ENCODE peak calls at places on chromosome 16, in ten cellular contexts. J, H, T, S, Q, G, Z, O, E and X are unnamed samples.

GRCh38 chr16:67967183-67967955 is 1.1 kb downstream of the SLC12A4 start:
- DNase-seq in J (no peak), H (no peak), T (no peak), S (no peak), Q (no peak), G (peak; percentile 33), Z (peak; percentile 24), O (no peak), E (no peak), X (no peak)

GRCh38 chr16:88455610-88456355 is 2.7 kb downstream of the ZFPM1 start:
- DNase-seq in J (peak; percentile 53), H (peak; percentile 65), T (no peak), S (peak; percentile 38), Q (peak; percentile 80), G (peak; percentile 73), Z (no peak), O (no peak), E (peak; percentile 44), X (peak; percentile 49)

GRCh38 chr16:1002399-1003161 is 21.0 kb downstream of the SOX8 start:
- DNase-seq in J (no peak), H (peak; percentile 59), T (no peak), S (peak; percentile 85), Q (peak; percentile 80), G (peak; percentile 82), Z (no peak), O (no peak), E (peak; percentile 98), X (peak; percentile 63)

GRCh38 chr16:23510154-23510914 is at the start of gene GGA2:
- DNase-seq in J (peak; percentile 91), H (peak; percentile 74), T (peak; percentile 57), S (peak; percentile 79), Q (peak; percentile 56), G (peak; percentile 74), Z (peak; percentile 80), O (peak; percentile 71), E (peak; percentile 61), X (peak; percentile 88)

GRCh38 chr16:10971560-10971961 is 27.2 kb downstream of the CLEC16A start:
- DNase-seq in J (no peak), H (no peak), T (peak; percentile 22), S (peak; percentile 93), Q (no peak), G (peak; percentile 83), Z (peak; percentile 70), O (peak; percentile 12), E (peak; percentile 85), X (no peak)

GRCh38 chr16:89089142-89089541 is 4.5 kb upstream of the ACSF3 start:
- DNase-seq in J (no peak), H (no peak), T (no peak), S (no peak), Q (no peak), G (no peak), Z (no peak), O (no peak), E (no peak), X (no peak)

GRCh38 chr16:31134625-31135534 is 647 bp downstream of the PRSS8 start:
- DNase-seq in J (no peak), H (no peak), T (peak; percentile 39), S (no peak), Q (no peak), G (no peak), Z (no peak), O (no peak), E (no peak), X (peak; percentile 78)

GRCh38 chr16:78372302-78372701 is 272.8 kb downstream of the WWOX start:
- DNase-seq in J (no peak), H (no peak), T (no peak), S (no peak), Q (no peak), G (no peak), Z (no peak), O (no peak), E (no peak), X (no peak)

GRCh38 chr16:64892843-64893242 is 229.0 kb downstream of the CDH11 start:
- DNase-seq in J (no peak), H (no peak), T (no peak), S (peak; percentile 82), Q (no peak), G (peak; percentile 89), Z (no peak), O (no peak), E (peak; percentile 53), X (no peak)

GRCh38 chr16:83689385-83689831 is 118.4 kb upstream of the HSBP1 start:
- DNase-seq in J (no peak), H (no peak), T (no peak), S (peak; percentile 59), Q (no peak), G (peak; percentile 95), Z (peak; percentile 14), O (no peak), E (peak; percentile 98), X (no peak)

GRCh38 chr16:1184980-1185379 is 32.1 kb downstream of the CACNA1H start:
- DNase-seq in J (no peak), H (no peak), T (no peak), S (no peak), Q (no peak), G (no peak), Z (no peak), O (no peak), E (no peak), X (no peak)

GRCh38 chr16:72996291-72997062 is 51.5 kb downstream of the ZFHX3 start:
- DNase-seq in J (no peak), H (no peak), T (no peak), S (no peak), Q (no peak), G (no peak), Z (no peak), O (no peak), E (no peak), X (peak; percentile 75)

GRCh38 chr16:626787-627457 is 3.9 kb upstream of the WFIKKN1 start:
- DNase-seq in J (peak; percentile 86), H (no peak), T (no peak), S (peak; percentile 95), Q (no peak), G (peak; percentile 97), Z (no peak), O (no peak), E (peak; percentile 99), X (no peak)

GRCh38 chr16:68732068-68732680 is 4.9 kb upstream of the CDH1 start:
- DNase-seq in J (peak; percentile 63), H (no peak), T (peak; percentile 42), S (no peak), Q (no peak), G (no peak), Z (no peak), O (no peak), E (peak; percentile 77), X (peak; percentile 93)

GRCh38 chr16:70250748-70251650 is 741 bp downstream of the EXOSC6 start:
- DNase-seq in J (peak; percentile 63), H (no peak), T (no peak), S (peak; percentile 43), Q (no peak), G (peak; percentile 69), Z (no peak), O (no peak), E (no peak), X (peak; percentile 52)

GRCh38 chr16:70660672-70661350 is 14.5 kb downstream of the IL34 start:
- DNase-seq in J (peak; percentile 46), H (no peak), T (no peak), S (no peak), Q (no peak), G (no peak), Z (no peak), O (no peak), E (peak; percentile 74), X (no peak)

GRCh38 chr16:25210758-25211157 is 6.0 kb upstream of the AQP8 start:
- DNase-seq in J (no peak), H (no peak), T (no peak), S (no peak), Q (no peak), G (peak; percentile 90), Z (no peak), O (no peak), E (peak; percentile 92), X (no peak)

GRCh38 chr16:88023786-88024185 is 72.6 kb downstream of the BANP start:
- DNase-seq in J (peak; percentile 37), H (no peak), T (no peak), S (no peak), Q (no peak), G (no peak), Z (no peak), O (no peak), E (no peak), X (no peak)

GRCh38 chr16:11994187-11995119 is 17.9 kb downstream of the SNX29 start:
- DNase-seq in J (no peak), H (no peak), T (no peak), S (no peak), Q (no peak), G (peak; percentile 18), Z (peak; percentile 54), O (peak; percentile 45), E (peak; percentile 29), X (no peak)

GRCh38 chr16:48523415-48524204 is 86.4 kb downstream of the N4BP1 start:
- DNase-seq in J (no peak), H (no peak), T (no peak), S (no peak), Q (no peak), G (no peak), Z (no peak), O (no peak), E (no peak), X (no peak)

GRCh38 chr16:50263060-50263909 is 3.1 kb upstream of the ADCY7 start:
- DNase-seq in J (no peak), H (no peak), T (no peak), S (no peak), Q (no peak), G (no peak), Z (no peak), O (no peak), E (no peak), X (no peak)

GRCh38 chr16:75566889-75567255 is 693 bp downstream of the GABARAPL2 start:
- DNase-seq in J (no peak), H (no peak), T (no peak), S (no peak), Q (no peak), G (peak; percentile 15), Z (no peak), O (no peak), E (no peak), X (no peak)

GRCh38 chr16:49382916-49383315 is 9.3 kb downstream of the C16orf78 start:
- DNase-seq in J (no peak), H (no peak), T (no peak), S (no peak), Q (no peak), G (no peak), Z (no peak), O (no peak), E (no peak), X (no peak)

GRCh38 chr16:79261461-79261860 is 339.1 kb downstream of the MAF start:
- DNase-seq in J (peak; percentile 46), H (no peak), T (no peak), S (no peak), Q (no peak), G (no peak), Z (peak; percentile 23), O (no peak), E (no peak), X (peak; percentile 53)

GRCh38 chr16:9225527-9226316 is 134.3 kb downstream of the HAPSTR1 start:
- DNase-seq in J (no peak), H (no peak), T (no peak), S (no peak), Q (no peak), G (no peak), Z (no peak), O (peak; percentile 3), E (peak; percentile 16), X (no peak)

GRCh38 chr16:11354733-11355574 is 9.7 kb downstream of the RMI2 start:
- DNase-seq in J (peak; percentile 73), H (peak; percentile 26), T (no peak), S (peak; percentile 82), Q (peak; percentile 83), G (peak; percentile 77), Z (no peak), O (no peak), E (no peak), X (no peak)

GRCh38 chr16:71600822-71601221 is 23.9 kb upstream of the TAT start:
- DNase-seq in J (no peak), H (no peak), T (no peak), S (no peak), Q (no peak), G (no peak), Z (no peak), O (no peak), E (no peak), X (no peak)

GRCh38 chr16:57262841-57263584 is 18.0 kb downstream of the ARL2BP start:
- DNase-seq in J (peak; percentile 21), H (no peak), T (no peak), S (no peak), Q (no peak), G (no peak), Z (no peak), O (peak; percentile 42), E (no peak), X (peak; percentile 59)